ENCODE peak calls at places on chromosomes 6 and 20, in six cellular contexts. One of them, this sample, is unnamed.

GRCh38 chr20:57738484-57738883 is 28.7 kb upstream of the PMEPA1 start:
- DNase-seq in cardiac muscle cell: no peak
- DNase-seq in stomach: no peak
- DNase-seq in Peyer's patch: no peak
- DNase-seq in ascending aorta: no peak
- DNase-seq in bronchial epithelial cell: no peak
- DNase-seq in this sample: peak

GRCh38 chr20:22775671-22776139 is 191.3 kb upstream of the FOXA2 start:
- DNase-seq in ascending aorta: no peak
- DNase-seq in Peyer's patch: no peak
- DNase-seq in cardiac muscle cell: peak
- DNase-seq in stomach: no peak
- DNase-seq in bronchial epithelial cell: peak
- DNase-seq in this sample: peak

GRCh38 chr20:10641467-10641866 is 32.3 kb downstream of the JAG1 start:
- DNase-seq in cardiac muscle cell: no peak
- DNase-seq in ascending aorta: no peak
- DNase-seq in stomach: no peak
- DNase-seq in Peyer's patch: no peak
- DNase-seq in bronchial epithelial cell: no peak
- DNase-seq in this sample: no peak

GRCh38 chr6:91081452-91082067 is 494.7 kb upstream of the MAP3K7 start:
- DNase-seq in bronchial epithelial cell: peak
- DNase-seq in stomach: no peak
- DNase-seq in Peyer's patch: no peak
- DNase-seq in ascending aorta: no peak
- DNase-seq in cardiac muscle cell: peak
- DNase-seq in this sample: peak

GRCh38 chr6:16319813-16320532 is 81.6 kb downstream of the GMPR start:
- DNase-seq in cardiac muscle cell: peak
- DNase-seq in bronchial epithelial cell: peak
- DNase-seq in Peyer's patch: peak
- DNase-seq in stomach: peak
- DNase-seq in ascending aorta: peak
- DNase-seq in this sample: peak

GRCh38 chr6:77397561-77397960 is 65.7 kb downstream of the HTR1B start:
- DNase-seq in cardiac muscle cell: no peak
- DNase-seq in stomach: no peak
- DNase-seq in bronchial epithelial cell: peak
- DNase-seq in ascending aorta: no peak
- DNase-seq in Peyer's patch: no peak
- DNase-seq in this sample: peak

GRCh38 chr20:2195614-2196013 is 94.0 kb downstream of the STK35 start:
- DNase-seq in cardiac muscle cell: no peak
- DNase-seq in bronchial epithelial cell: no peak
- DNase-seq in stomach: no peak
- DNase-seq in ascending aorta: no peak
- DNase-seq in Peyer's patch: no peak
- DNase-seq in this sample: peak

GRCh38 chr20:3406481-3407425 is 716 bp downstream of the DNAAF9 start:
- DNase-seq in cardiac muscle cell: peak
- DNase-seq in ascending aorta: no peak
- DNase-seq in stomach: peak
- DNase-seq in Peyer's patch: peak
- DNase-seq in bronchial epithelial cell: peak
- DNase-seq in this sample: peak

GRCh38 chr20:3616250-3616649 is 46.9 kb downstream of the GFRA4 start:
- DNase-seq in cardiac muscle cell: peak
- DNase-seq in ascending aorta: no peak
- DNase-seq in bronchial epithelial cell: no peak
- DNase-seq in stomach: peak
- DNase-seq in Peyer's patch: no peak
- DNase-seq in this sample: no peak

GRCh38 chr6:32111424-32112066 is 2.4 kb upstream of the TNXB start:
- DNase-seq in Peyer's patch: no peak
- DNase-seq in cardiac muscle cell: peak
- DNase-seq in bronchial epithelial cell: no peak
- DNase-seq in stomach: no peak
- DNase-seq in ascending aorta: no peak
- DNase-seq in this sample: no peak

GRCh38 chr20:60046011-60046413 is 87.8 kb downstream of the CDH26 start:
- DNase-seq in bronchial epithelial cell: peak
- DNase-seq in Peyer's patch: no peak
- DNase-seq in stomach: no peak
- DNase-seq in cardiac muscle cell: no peak
- DNase-seq in ascending aorta: no peak
- DNase-seq in this sample: peak

GRCh38 chr6:90103056-90103793 is 193.4 kb downstream of the BACH2 start:
- DNase-seq in stomach: no peak
- DNase-seq in ascending aorta: no peak
- DNase-seq in bronchial epithelial cell: peak
- DNase-seq in cardiac muscle cell: no peak
- DNase-seq in Peyer's patch: peak
- DNase-seq in this sample: peak

GRCh38 chr20:884983-885952 is 30.9 kb downstream of the ANGPT4 start:
- DNase-seq in bronchial epithelial cell: peak
- DNase-seq in cardiac muscle cell: peak
- DNase-seq in ascending aorta: no peak
- DNase-seq in stomach: no peak
- DNase-seq in Peyer's patch: no peak
- DNase-seq in this sample: peak
- TF ChIP-seq CTCF in bronchial epithelial cell: peak
- TF ChIP-seq CTCF in cardiac muscle cell: peak
- TF ChIP-seq CTCF in ascending aorta: no peak
- TF ChIP-seq CTCF in stomach: no peak
- TF ChIP-seq CTCF in Peyer's patch: no peak
- TF ChIP-seq CTCF in this sample: peak

GRCh38 chr6:68635706-68636513 is 828 bp downstream of the ADGRB3 start:
- DNase-seq in cardiac muscle cell: peak
- DNase-seq in Peyer's patch: no peak
- DNase-seq in ascending aorta: no peak
- DNase-seq in bronchial epithelial cell: no peak
- DNase-seq in stomach: no peak
- DNase-seq in this sample: peak

GRCh38 chr6:68635412-68635705 is 277 bp downstream of the ADGRB3 start:
- DNase-seq in ascending aorta: no peak
- DNase-seq in Peyer's patch: no peak
- DNase-seq in stomach: no peak
- DNase-seq in bronchial epithelial cell: no peak
- DNase-seq in cardiac muscle cell: no peak
- DNase-seq in this sample: no peak

GRCh38 chr6:68632620-68633195 is 2.4 kb upstream of the ADGRB3 start:
- DNase-seq in cardiac muscle cell: no peak
- DNase-seq in stomach: no peak
- DNase-seq in bronchial epithelial cell: no peak
- DNase-seq in ascending aorta: no peak
- DNase-seq in Peyer's patch: no peak
- DNase-seq in this sample: no peak

GRCh38 chr6:68634503-68635411 is at the start of gene ADGRB3:
- DNase-seq in Peyer's patch: peak
- DNase-seq in cardiac muscle cell: peak
- DNase-seq in ascending aorta: peak
- DNase-seq in stomach: peak
- DNase-seq in bronchial epithelial cell: peak
- DNase-seq in this sample: peak

DNA sequence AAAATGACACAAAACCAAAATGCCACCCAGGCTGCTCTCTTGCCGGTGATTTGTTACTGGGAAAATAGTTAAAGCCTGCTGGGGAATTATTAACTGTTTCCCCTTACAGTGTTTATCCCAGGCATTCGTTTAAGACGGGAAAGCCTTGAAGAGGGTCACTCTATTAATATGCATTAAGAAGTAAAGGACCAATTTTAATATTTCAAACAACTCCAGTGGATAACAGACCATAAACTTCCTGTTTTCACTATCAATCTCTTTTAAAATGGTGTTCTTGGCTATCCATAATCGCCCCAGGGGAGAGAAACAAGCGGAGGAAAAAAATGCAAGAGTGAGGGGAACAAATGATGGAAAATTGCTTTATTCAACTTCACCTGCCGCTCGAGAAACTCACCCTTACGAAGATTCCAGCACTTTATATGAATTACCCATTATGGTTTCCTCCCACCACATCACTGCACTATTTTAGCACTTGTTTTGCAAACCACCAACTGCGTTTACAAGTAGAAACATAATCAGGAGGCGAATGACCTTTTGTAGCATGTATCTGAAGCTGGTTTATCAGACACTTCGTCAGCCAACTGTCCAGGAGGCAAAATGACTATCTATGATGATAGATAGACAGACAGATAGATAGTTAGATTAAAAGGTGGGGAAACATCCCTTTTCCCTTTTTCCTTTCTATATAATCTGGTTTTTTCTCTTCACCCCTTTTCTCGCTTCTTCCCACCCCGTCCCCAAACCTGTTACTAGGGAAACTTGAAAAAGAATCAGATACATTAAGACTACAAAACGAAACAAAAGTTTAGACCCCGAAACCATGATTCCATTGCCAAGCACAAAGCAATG is 1.2 kb upstream of the ADGRB3 start:
- DNase-seq in bronchial epithelial cell: no peak
- DNase-seq in stomach: no peak
- DNase-seq in ascending aorta: no peak
- DNase-seq in cardiac muscle cell: no peak
- DNase-seq in Peyer's patch: no peak
- DNase-seq in this sample: no peak
- H3K4me3 ChIP-seq in bronchial epithelial cell: no peak
- H3K4me3 ChIP-seq in stomach: peak
- H3K4me3 ChIP-seq in ascending aorta: peak
- H3K4me3 ChIP-seq in cardiac muscle cell: peak
- H3K4me3 ChIP-seq in Peyer's patch: peak
- H3K4me3 ChIP-seq in this sample: no peak

GRCh38 chr20:24993337-24994185 is 1.0 kb upstream of the APMAP start:
- DNase-seq in ascending aorta: no peak
- DNase-seq in Peyer's patch: no peak
- DNase-seq in stomach: no peak
- DNase-seq in cardiac muscle cell: peak
- DNase-seq in bronchial epithelial cell: peak
- DNase-seq in this sample: peak
- TF ChIP-seq CTCF in ascending aorta: peak
- TF ChIP-seq CTCF in Peyer's patch: no peak
- TF ChIP-seq CTCF in stomach: no peak
- TF ChIP-seq CTCF in cardiac muscle cell: peak
- TF ChIP-seq CTCF in bronchial epithelial cell: peak
- TF ChIP-seq CTCF in this sample: peak

GRCh38 chr20:21633829-21634228 is 71.6 kb upstream of the PAX1 start:
- DNase-seq in bronchial epithelial cell: no peak
- DNase-seq in ascending aorta: no peak
- DNase-seq in stomach: no peak
- DNase-seq in cardiac muscle cell: no peak
- DNase-seq in Peyer's patch: no peak
- DNase-seq in this sample: no peak
- H3K4me3 ChIP-seq in bronchial epithelial cell: no peak
- H3K4me3 ChIP-seq in ascending aorta: no peak
- H3K4me3 ChIP-seq in stomach: no peak
- H3K4me3 ChIP-seq in cardiac muscle cell: no peak
- H3K4me3 ChIP-seq in Peyer's patch: no peak
- H3K4me3 ChIP-seq in this sample: no peak

DNA sequence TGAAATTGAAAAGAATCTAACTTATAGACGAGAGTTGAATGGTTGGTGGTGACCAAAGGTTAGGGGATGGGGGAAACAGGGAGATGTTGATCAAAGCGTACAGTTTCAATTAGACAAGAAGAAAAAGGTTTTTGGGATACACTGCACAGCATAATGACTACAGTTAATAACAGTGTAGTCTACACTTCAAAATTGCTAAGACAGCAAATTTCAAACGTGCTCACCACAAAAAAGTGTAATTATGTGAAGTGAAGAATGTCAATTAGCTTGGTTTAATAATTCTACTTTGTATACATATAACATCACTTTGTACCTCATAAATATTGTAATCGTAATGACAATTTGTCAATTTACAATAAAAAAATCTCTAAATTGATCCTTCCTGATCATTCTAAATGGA is 267.5 kb downstream of the RNGTT start:
- DNase-seq in cardiac muscle cell: no peak
- DNase-seq in bronchial epithelial cell: no peak
- DNase-seq in Peyer's patch: no peak
- DNase-seq in ascending aorta: no peak
- DNase-seq in stomach: no peak
- DNase-seq in this sample: no peak
- TF ChIP-seq CTCF in cardiac muscle cell: no peak
- TF ChIP-seq CTCF in bronchial epithelial cell: no peak
- TF ChIP-seq CTCF in Peyer's patch: no peak
- TF ChIP-seq CTCF in ascending aorta: no peak
- TF ChIP-seq CTCF in stomach: no peak
- TF ChIP-seq CTCF in this sample: no peak

GRCh38 chr6:117681321-117681720 is 6.1 kb downstream of the NUS1 start:
- DNase-seq in bronchial epithelial cell: no peak
- DNase-seq in ascending aorta: no peak
- DNase-seq in stomach: no peak
- DNase-seq in Peyer's patch: no peak
- DNase-seq in cardiac muscle cell: peak
- DNase-seq in this sample: no peak
- H3K4me3 ChIP-seq in bronchial epithelial cell: no peak
- H3K4me3 ChIP-seq in ascending aorta: no peak
- H3K4me3 ChIP-seq in stomach: no peak
- H3K4me3 ChIP-seq in Peyer's patch: no peak
- H3K4me3 ChIP-seq in cardiac muscle cell: no peak
- H3K4me3 ChIP-seq in this sample: no peak

This sample was measured in epithelial cell of esophagus.